ENCODE peak calls at places on chromosomes 2 and 18, in six cellular contexts. One of them, this sample, is unnamed.

GRCh38 chr2:138432971-138433370 is 68.6 kb upstream of the SPOPL start:
- DNase-seq in AG04450: no peak
- DNase-seq in lower lobe of right lung: no peak
- DNase-seq in BE2C: no peak
- DNase-seq in left ventricle myocardium inferior: no peak
- DNase-seq in tibial artery: no peak
- DNase-seq in this sample: no peak

GRCh38 chr2:230447455-230448451 is 31.8 kb downstream of the SP100 start:
- DNase-seq in lower lobe of right lung: no peak
- DNase-seq in BE2C: no peak
- DNase-seq in left ventricle myocardium inferior: no peak
- DNase-seq in tibial artery: no peak
- DNase-seq in AG04450: no peak
- DNase-seq in this sample: no peak

GRCh38 chr2:203891474-203891873 is 23.9 kb downstream of the CTLA4 start:
- DNase-seq in left ventricle myocardium inferior: no peak
- DNase-seq in BE2C: no peak
- DNase-seq in tibial artery: peak; percentile 50
- DNase-seq in lower lobe of right lung: no peak
- DNase-seq in AG04450: no peak
- DNase-seq in this sample: no peak

GRCh38 chr2:173126819-173127218 is 51.2 kb downstream of the MAP3K20 start:
- DNase-seq in AG04450: no peak
- DNase-seq in left ventricle myocardium inferior: no peak
- DNase-seq in BE2C: no peak
- DNase-seq in tibial artery: no peak
- DNase-seq in lower lobe of right lung: no peak
- DNase-seq in this sample: no peak

GRCh38 chr2:45962522-45962921 is 311.0 kb downstream of the PRKCE start:
- DNase-seq in BE2C: peak; percentile 77
- DNase-seq in left ventricle myocardium inferior: peak; percentile 72
- DNase-seq in lower lobe of right lung: no peak
- DNase-seq in AG04450: no peak
- DNase-seq in tibial artery: no peak
- DNase-seq in this sample: peak; percentile 68

GRCh38 chr2:120436460-120436739 is 90.5 kb downstream of the INHBB start:
- DNase-seq in left ventricle myocardium inferior: peak; percentile 48
- DNase-seq in AG04450: no peak
- DNase-seq in tibial artery: no peak
- DNase-seq in lower lobe of right lung: no peak
- DNase-seq in BE2C: no peak
- DNase-seq in this sample: peak; percentile 85

GRCh38 chr18:33755918-33756590 is 178.0 kb downstream of the ASXL3 start:
- DNase-seq in BE2C: no peak
- DNase-seq in tibial artery: no peak
- DNase-seq in left ventricle myocardium inferior: no peak
- DNase-seq in lower lobe of right lung: no peak
- DNase-seq in AG04450: peak; percentile 69
- DNase-seq in this sample: no peak

GRCh38 chr2:233021771-233022170 is 8.7 kb upstream of the NGEF start:
- DNase-seq in left ventricle myocardium inferior: no peak
- DNase-seq in lower lobe of right lung: no peak
- DNase-seq in AG04450: no peak
- DNase-seq in tibial artery: no peak
- DNase-seq in BE2C: no peak
- DNase-seq in this sample: no peak

GRCh38 chr2:137888845-137889244 is 75.4 kb upstream of the HNMT start:
- DNase-seq in AG04450: no peak
- DNase-seq in lower lobe of right lung: peak; percentile 49
- DNase-seq in BE2C: peak; percentile 40
- DNase-seq in left ventricle myocardium inferior: peak; percentile 19
- DNase-seq in tibial artery: no peak
- DNase-seq in this sample: no peak

GRCh38 chr18:12606592-12607315 is 51.2 kb downstream of the SPIRE1 start:
- DNase-seq in BE2C: no peak
- DNase-seq in AG04450: peak; percentile 27
- DNase-seq in tibial artery: no peak
- DNase-seq in left ventricle myocardium inferior: no peak
- DNase-seq in lower lobe of right lung: no peak
- DNase-seq in this sample: no peak

GRCh38 chr2:21489050-21489449 is 365.3 kb downstream of the TDRD15 start:
- DNase-seq in BE2C: no peak
- DNase-seq in left ventricle myocardium inferior: no peak
- DNase-seq in AG04450: no peak
- DNase-seq in lower lobe of right lung: no peak
- DNase-seq in tibial artery: no peak
- DNase-seq in this sample: no peak

GRCh38 chr2:74505448-74506246 is 1.8 kb downstream of the PCGF1 start:
- DNase-seq in AG04450: no peak
- DNase-seq in tibial artery: no peak
- DNase-seq in lower lobe of right lung: no peak
- DNase-seq in left ventricle myocardium inferior: no peak
- DNase-seq in BE2C: no peak
- DNase-seq in this sample: no peak

GRCh38 chr2:61135510-61135909 is 26.5 kb upstream of the C2orf74 start:
- DNase-seq in lower lobe of right lung: no peak
- DNase-seq in BE2C: peak; percentile 10
- DNase-seq in left ventricle myocardium inferior: no peak
- DNase-seq in tibial artery: no peak
- DNase-seq in AG04450: no peak
- DNase-seq in this sample: no peak

GRCh38 chr18:70422061-70422965 is 133.5 kb downstream of the SOCS6 start:
- DNase-seq in BE2C: peak; percentile 18
- DNase-seq in lower lobe of right lung: peak; percentile 87
- DNase-seq in AG04450: peak; percentile 63
- DNase-seq in left ventricle myocardium inferior: peak; percentile 64
- DNase-seq in tibial artery: peak; percentile 84
- DNase-seq in this sample: peak; percentile 82

GRCh38 chr2:69278366-69278765 is 108.7 kb downstream of the GFPT1 start:
- DNase-seq in BE2C: no peak
- DNase-seq in left ventricle myocardium inferior: no peak
- DNase-seq in tibial artery: no peak
- DNase-seq in lower lobe of right lung: no peak
- DNase-seq in AG04450: no peak
- DNase-seq in this sample: no peak

GRCh38 chr2:53515435-53516332 is 251.9 kb upstream of the CHAC2 start:
- DNase-seq in BE2C: no peak
- DNase-seq in AG04450: no peak
- DNase-seq in tibial artery: no peak
- DNase-seq in lower lobe of right lung: no peak
- DNase-seq in left ventricle myocardium inferior: no peak
- DNase-seq in this sample: no peak

GRCh38 chr2:204608261-204608660 is 63.0 kb downstream of the PARD3B start:
- DNase-seq in BE2C: no peak
- DNase-seq in lower lobe of right lung: no peak
- DNase-seq in tibial artery: no peak
- DNase-seq in AG04450: peak; percentile 11
- DNase-seq in left ventricle myocardium inferior: no peak
- DNase-seq in this sample: no peak

GRCh38 chr2:217994776-217995274 is 8.0 kb downstream of the TNS1 start:
- DNase-seq in left ventricle myocardium inferior: peak; percentile 11
- DNase-seq in BE2C: no peak
- DNase-seq in lower lobe of right lung: no peak
- DNase-seq in AG04450: peak; percentile 21
- DNase-seq in tibial artery: no peak
- DNase-seq in this sample: no peak

GRCh38 chr2:236536727-236537398 is 32.8 kb upstream of the ACKR3 start:
- DNase-seq in lower lobe of right lung: no peak
- DNase-seq in tibial artery: no peak
- DNase-seq in left ventricle myocardium inferior: no peak
- DNase-seq in BE2C: no peak
- DNase-seq in AG04450: no peak
- DNase-seq in this sample: no peak

GRCh38 chr2:47520825-47521665 is 118.1 kb downstream of the MSH2 start:
- DNase-seq in left ventricle myocardium inferior: peak; percentile 34
- DNase-seq in AG04450: no peak
- DNase-seq in tibial artery: no peak
- DNase-seq in lower lobe of right lung: peak; percentile 68
- DNase-seq in BE2C: peak; percentile 76
- DNase-seq in this sample: peak; percentile 59

GRCh38 chr2:101887328-101887727 is 104.4 kb upstream of the IL1R2 start:
- DNase-seq in left ventricle myocardium inferior: no peak
- DNase-seq in BE2C: no peak
- DNase-seq in lower lobe of right lung: no peak
- DNase-seq in AG04450: no peak
- DNase-seq in tibial artery: no peak
- DNase-seq in this sample: no peak

GRCh38 chr2:100272848-100273329 is 49.4 kb downstream of the LONRF2 start:
- DNase-seq in BE2C: peak; percentile 42
- DNase-seq in AG04450: no peak
- DNase-seq in tibial artery: no peak
- DNase-seq in lower lobe of right lung: no peak
- DNase-seq in left ventricle myocardium inferior: peak; percentile 62
- DNase-seq in this sample: peak; percentile 65

GRCh38 chr2:198401644-198402043 is 597.3 kb downstream of the PLCL1 start:
- DNase-seq in left ventricle myocardium inferior: no peak
- DNase-seq in BE2C: no peak
- DNase-seq in lower lobe of right lung: no peak
- DNase-seq in AG04450: no peak
- DNase-seq in tibial artery: no peak
- DNase-seq in this sample: no peak

GRCh38 chr2:108616731-108617161 is 82.5 kb downstream of the LIMS1 start:
- DNase-seq in left ventricle myocardium inferior: no peak
- DNase-seq in tibial artery: no peak
- DNase-seq in BE2C: peak; percentile 33
- DNase-seq in lower lobe of right lung: no peak
- DNase-seq in AG04450: no peak
- DNase-seq in this sample: no peak

GRCh38 chr2:235747868-235748144 is 254.0 kb downstream of the AGAP1 start:
- DNase-seq in lower lobe of right lung: no peak
- DNase-seq in BE2C: no peak
- DNase-seq in left ventricle myocardium inferior: no peak
- DNase-seq in tibial artery: no peak
- DNase-seq in AG04450: no peak
- DNase-seq in this sample: no peak

GRCh38 chr2:41197781-41198180 is 745.9 kb upstream of the SLC8A1 start:
- DNase-seq in AG04450: no peak
- DNase-seq in BE2C: no peak
- DNase-seq in left ventricle myocardium inferior: no peak
- DNase-seq in tibial artery: no peak
- DNase-seq in lower lobe of right lung: no peak
- DNase-seq in this sample: no peak

GRCh38 chr2:11498543-11499034 is 32.6 kb upstream of the E2F6 start:
- DNase-seq in lower lobe of right lung: no peak
- DNase-seq in AG04450: no peak
- DNase-seq in BE2C: peak; percentile 59
- DNase-seq in left ventricle myocardium inferior: peak; percentile 89
- DNase-seq in tibial artery: peak; percentile 70
- DNase-seq in this sample: peak; percentile 96

GRCh38 chr2:54709341-54709809 is 14.1 kb upstream of the EML6 start:
- DNase-seq in BE2C: no peak
- DNase-seq in tibial artery: peak; percentile 33
- DNase-seq in left ventricle myocardium inferior: peak; percentile 30
- DNase-seq in lower lobe of right lung: peak; percentile 63
- DNase-seq in AG04450: no peak
- DNase-seq in this sample: no peak

GRCh38 chr2:132701810-132702209 is 31.8 kb upstream of the LYPD1 start:
- DNase-seq in AG04450: no peak
- DNase-seq in tibial artery: no peak
- DNase-seq in left ventricle myocardium inferior: no peak
- DNase-seq in lower lobe of right lung: no peak
- DNase-seq in BE2C: no peak
- DNase-seq in this sample: no peak

GRCh38 chr2:240479561-240479960 is 44.1 kb downstream of the GPC1 start:
- DNase-seq in BE2C: no peak
- DNase-seq in AG04450: no peak
- DNase-seq in tibial artery: peak; percentile 5
- DNase-seq in left ventricle myocardium inferior: no peak
- DNase-seq in lower lobe of right lung: peak; percentile 30
- DNase-seq in this sample: no peak

GRCh38 chr2:45353879-45354278 is 257.2 kb downstream of the SRBD1 start:
- DNase-seq in AG04450: peak; percentile 96
- DNase-seq in BE2C: no peak
- DNase-seq in lower lobe of right lung: no peak
- DNase-seq in tibial artery: no peak
- DNase-seq in left ventricle myocardium inferior: no peak
- DNase-seq in this sample: no peak

GRCh38 chr2:127024769-127025356 is 82.1 kb downstream of the BIN1 start:
- DNase-seq in BE2C: peak; percentile 60
- DNase-seq in AG04450: no peak
- DNase-seq in lower lobe of right lung: no peak
- DNase-seq in tibial artery: no peak
- DNase-seq in left ventricle myocardium inferior: no peak
- DNase-seq in this sample: no peak
- TF ChIP-seq CTCF in BE2C: peak; percentile 30
- TF ChIP-seq CTCF in AG04450: peak; percentile 41
- TF ChIP-seq CTCF in lower lobe of right lung: no peak
- TF ChIP-seq CTCF in tibial artery: peak; percentile 14
- TF ChIP-seq CTCF in left ventricle myocardium inferior: peak; percentile 33
- TF ChIP-seq CTCF in this sample: no peak

GRCh38 chr2:148978026-148978685 is 60.3 kb upstream of the LYPD6B start:
- DNase-seq in tibial artery: no peak
- DNase-seq in BE2C: no peak
- DNase-seq in lower lobe of right lung: no peak
- DNase-seq in AG04450: no peak
- DNase-seq in left ventricle myocardium inferior: no peak
- DNase-seq in this sample: no peak
- TF ChIP-seq CTCF in tibial artery: no peak
- TF ChIP-seq CTCF in BE2C: peak; percentile 42
- TF ChIP-seq CTCF in lower lobe of right lung: no peak
- TF ChIP-seq CTCF in AG04450: no peak
- TF ChIP-seq CTCF in left ventricle myocardium inferior: no peak
- TF ChIP-seq CTCF in this sample: no peak

DNA sequence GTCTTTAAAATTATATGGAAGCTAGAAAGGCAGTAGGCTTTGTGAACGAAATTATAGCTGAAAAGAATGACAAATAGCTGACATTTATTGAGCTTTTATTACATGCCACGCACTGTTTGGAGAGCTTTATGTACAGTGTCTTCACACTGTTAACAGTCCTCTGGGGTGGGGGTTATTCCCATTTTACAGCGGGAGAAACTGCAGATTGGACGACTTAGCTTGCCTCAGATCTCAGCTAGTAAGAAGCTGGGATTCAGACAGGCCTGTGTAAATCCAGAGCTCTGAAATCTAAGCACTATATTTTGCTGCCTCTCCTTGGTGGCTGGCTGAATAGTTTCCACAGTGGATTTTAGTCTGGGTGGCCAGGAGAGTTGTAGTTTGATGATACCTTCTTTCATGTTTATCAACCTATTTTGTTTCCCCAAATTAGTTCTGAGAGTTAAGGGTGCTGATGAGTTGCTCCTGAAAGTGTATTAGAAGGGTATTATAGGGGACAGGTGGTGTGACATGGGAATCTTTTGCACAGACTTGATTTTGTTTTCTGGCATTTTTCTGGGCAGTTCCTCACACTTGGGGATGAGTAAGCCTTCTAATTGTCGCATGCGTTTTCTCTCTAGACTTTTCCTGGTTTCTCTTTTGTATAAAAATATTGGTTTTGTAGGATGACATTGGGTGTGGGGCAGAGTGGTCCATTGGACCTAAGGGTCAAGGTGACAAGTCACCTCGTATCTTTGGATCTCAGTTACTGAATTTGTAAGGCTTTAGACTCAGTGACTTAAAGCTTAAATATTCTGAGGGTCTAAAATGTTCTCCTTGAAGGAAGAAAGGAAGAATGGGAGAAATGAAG is 1.5 kb downstream of the ACSL3 start:
- DNase-seq in BE2C: no peak
- DNase-seq in lower lobe of right lung: no peak
- DNase-seq in tibial artery: no peak
- DNase-seq in left ventricle myocardium inferior: no peak
- DNase-seq in AG04450: no peak
- DNase-seq in this sample: no peak
- TF ChIP-seq CTCF in BE2C: peak; percentile 37
- TF ChIP-seq CTCF in lower lobe of right lung: no peak
- TF ChIP-seq CTCF in tibial artery: peak; percentile 11
- TF ChIP-seq CTCF in left ventricle myocardium inferior: peak; percentile 20
- TF ChIP-seq CTCF in AG04450: peak; percentile 42
- TF ChIP-seq CTCF in this sample: peak; percentile 30

GRCh38 chr2:162007447-162008040 is 66.5 kb downstream of the DPP4 start:
- DNase-seq in AG04450: no peak
- DNase-seq in BE2C: no peak
- DNase-seq in left ventricle myocardium inferior: no peak
- DNase-seq in lower lobe of right lung: no peak
- DNase-seq in tibial artery: no peak
- DNase-seq in this sample: no peak
- TF ChIP-seq CTCF in AG04450: peak; percentile 54
- TF ChIP-seq CTCF in BE2C: peak; percentile 24
- TF ChIP-seq CTCF in left ventricle myocardium inferior: peak; percentile 78
- TF ChIP-seq CTCF in lower lobe of right lung: peak; percentile 69
- TF ChIP-seq CTCF in tibial artery: peak; percentile 55
- TF ChIP-seq CTCF in this sample: peak; percentile 77

This sample was measured in psoas muscle.